ENCODE peak calls at places on chromosome 10, in nine cellular contexts. N is HTR-8/SVneo; K is M059J; F is stimulated activated CD4-positive, alpha-beta T cell treated with anti-CD3 and anti-CD28 coated beads, Interleukin-4, amount 100 ng/mL, for 1 hour; W is MV-4-11; T is RKO; E is naive thymus-derived CD4-positive, alpha-beta T cell; Y is lung; C is C1 segment of cervical spinal cord. B is an unnamed sample.

GRCh38 chr10:69061305-69062161 is 26.4 kb upstream of the SRGN start:
- DNase-seq in N (peak; percentile 87), K (peak; percentile 97), F (no peak), W (peak; percentile 99), T (peak; percentile 85), E (peak; percentile 52), Y (peak; percentile 56), C (peak; percentile 30), B (no peak)

GRCh38 chr10:87589653-87590052 is 70.0 kb upstream of the PAPSS2 start:
- DNase-seq in N (no peak), K (peak; percentile 77), F (no peak), W (no peak), T (no peak), E (no peak), Y (no peak), C (no peak), B (no peak)

GRCh38 chr10:12055722-12056121 is 13.0 kb upstream of the DHTKD1 start:
- DNase-seq in N (no peak), K (no peak), F (no peak), W (no peak), T (no peak), E (no peak), Y (no peak), C (no peak), B (no peak)

GRCh38 chr10:19730071-19730470 is 86.2 kb upstream of the PLXDC2 start:
- DNase-seq in N (no peak), K (peak; percentile 60), F (no peak), W (peak; percentile 39), T (no peak), E (no peak), Y (no peak), C (no peak), B (no peak)

GRCh38 chr10:104146871-104147270 is 24.9 kb downstream of the SFR1 start:
- DNase-seq in N (no peak), K (no peak), F (no peak), W (no peak), T (peak; percentile 13), E (no peak), Y (no peak), C (peak; percentile 13), B (no peak)

GRCh38 chr10:124896751-124897150 is 45.2 kb upstream of the ZRANB1 start:
- DNase-seq in N (no peak), K (no peak), F (no peak), W (no peak), T (no peak), E (no peak), Y (no peak), C (no peak), B (no peak)

GRCh38 chr10:98357208-98357836 is 57.7 kb downstream of the PYROXD2 start:
- DNase-seq in N (no peak), K (no peak), F (no peak), W (no peak), T (no peak), E (no peak), Y (no peak), C (no peak), B (no peak)

GRCh38 chr10:73956476-73957338 is 41.2 kb upstream of the VCL start:
- DNase-seq in N (peak; percentile 45), K (peak; percentile 84), F (no peak), W (peak; percentile 98), T (no peak), E (peak; percentile 54), Y (no peak), C (peak; percentile 21), B (peak; percentile 38)

GRCh38 chr10:104291439-104291951 is 22.5 kb downstream of the GSTO2 start:
- DNase-seq in N (peak; percentile 83), K (peak; percentile 80), F (peak; percentile 90), W (peak; percentile 81), T (peak; percentile 91), E (peak; percentile 88), Y (peak; percentile 90), C (peak; percentile 75), B (peak; percentile 95)

GRCh38 chr10:98310721-98311120 is 42.7 kb upstream of the LOXL4 start:
- DNase-seq in N (no peak), K (no peak), F (no peak), W (no peak), T (no peak), E (no peak), Y (no peak), C (no peak), B (no peak)

GRCh38 chr10:69634759-69635425 is 4.8 kb downstream of the FAM241B start:
- DNase-seq in N (no peak), K (no peak), F (no peak), W (no peak), T (no peak), E (no peak), Y (no peak), C (no peak), B (no peak)